ENCODE peak calls at places on chromosomes 7 and 10, in seven cellular contexts. N, L, T, F, D, B and H are unnamed samples.

GRCh38 chr10:89159761-89160160 is 47.4 kb downstream of the CH25H start:
- DNase-seq in L (peak; percentile 22), B (no peak), T (no peak), N (no peak), D (no peak), F (no peak), H (no peak)

GRCh38 chr7:157309990-157310668 is 26.7 kb upstream of the DNAJB6 start:
- DNase-seq in L (peak; percentile 98), N (peak; percentile 96), F (peak; percentile 61), D (peak; percentile 95), T (no peak), B (no peak), H (peak; percentile 94)

GRCh38 chr10:124044143-124044862 is 49.1 kb downstream of the CHST15 start:
- DNase-seq in F (no peak), D (no peak), B (no peak), L (no peak), N (no peak), T (no peak), H (no peak)

GRCh38 chr7:79046061-79046460 is 407.4 kb downstream of the MAGI2 start:
- DNase-seq in B (no peak), L (no peak), D (no peak), N (no peak), T (no peak), F (no peak), H (no peak)

GRCh38 chr7:5701085-5701914 is 80.2 kb downstream of the RNF216 start:
- DNase-seq in B (no peak), N (peak; percentile 66), D (no peak), F (no peak), T (no peak), L (peak; percentile 46), H (peak; percentile 51)

GRCh38 chr7:45086348-45087065 is 2.3 kb downstream of the NACAD start:
- DNase-seq in B (no peak), T (no peak), D (no peak), F (no peak), N (no peak), L (no peak), H (no peak)

GRCh38 chr10:116742367-116743265 is at the start of gene HSPA12A:
- DNase-seq in N (peak; percentile 89), D (peak; percentile 69), L (peak; percentile 89), B (peak; percentile 90), F (no peak), T (peak; percentile 86), H (peak; percentile 88)

GRCh38 chr7:17139081-17139480 is 159.4 kb upstream of the AHR start:
- DNase-seq in B (no peak), L (no peak), F (no peak), D (no peak), N (no peak), T (no peak), H (no peak)

GRCh38 chr7:139870406-139870805 is 41.3 kb downstream of the TBXAS1 start:
- DNase-seq in F (no peak), L (peak; percentile 50), N (no peak), B (no peak), D (no peak), T (no peak), H (no peak)

GRCh38 chr7:157772486-157773130 is 435.8 kb downstream of the DNAJB6 start:
- DNase-seq in B (no peak), F (no peak), L (no peak), T (no peak), N (no peak), D (no peak), H (no peak)

GRCh38 chr7:92988051-92988450 is 129.7 kb downstream of the SAMD9 start:
- DNase-seq in L (peak; percentile 64), D (peak; percentile 64), B (no peak), F (no peak), N (peak; percentile 78), T (no peak), H (peak; percentile 83)

GRCh38 chr10:110525349-110526260 is 27.9 kb downstream of the DUSP5 start:
- DNase-seq in D (no peak), T (no peak), B (no peak), F (no peak), L (peak; percentile 65), N (peak; percentile 80), H (peak; percentile 44)

GRCh38 chr7:104231054-104232046 is 23.5 kb upstream of the ORC5 start:
- DNase-seq in T (peak; percentile 48), N (peak; percentile 58), F (peak; percentile 12), B (peak; percentile 57), L (peak; percentile 39), D (peak; percentile 56), H (peak; percentile 76)

GRCh38 chr7:151016942-151017341 is 7.4 kb downstream of the ATG9B start:
- DNase-seq in F (no peak), N (no peak), D (no peak), L (no peak), B (no peak), T (no peak), H (no peak)

GRCh38 chr7:151018421-151019129 is 5.7 kb downstream of the ATG9B start:
- DNase-seq in B (no peak), D (peak; percentile 22), N (no peak), L (peak; percentile 38), F (no peak), T (no peak), H (peak; percentile 44)

GRCh38 chr7:151017953-151018420 is 6.3 kb downstream of the ATG9B start:
- DNase-seq in L (peak; percentile 32), D (peak; percentile 30), F (no peak), B (peak; percentile 59), T (peak; percentile 88), N (peak; percentile 25), H (peak; percentile 57)

GRCh38 chr7:151016505-151016904 is 7.8 kb downstream of the ATG9B start:
- DNase-seq in F (no peak), B (no peak), N (no peak), D (no peak), L (no peak), T (no peak), H (no peak)

DNA sequence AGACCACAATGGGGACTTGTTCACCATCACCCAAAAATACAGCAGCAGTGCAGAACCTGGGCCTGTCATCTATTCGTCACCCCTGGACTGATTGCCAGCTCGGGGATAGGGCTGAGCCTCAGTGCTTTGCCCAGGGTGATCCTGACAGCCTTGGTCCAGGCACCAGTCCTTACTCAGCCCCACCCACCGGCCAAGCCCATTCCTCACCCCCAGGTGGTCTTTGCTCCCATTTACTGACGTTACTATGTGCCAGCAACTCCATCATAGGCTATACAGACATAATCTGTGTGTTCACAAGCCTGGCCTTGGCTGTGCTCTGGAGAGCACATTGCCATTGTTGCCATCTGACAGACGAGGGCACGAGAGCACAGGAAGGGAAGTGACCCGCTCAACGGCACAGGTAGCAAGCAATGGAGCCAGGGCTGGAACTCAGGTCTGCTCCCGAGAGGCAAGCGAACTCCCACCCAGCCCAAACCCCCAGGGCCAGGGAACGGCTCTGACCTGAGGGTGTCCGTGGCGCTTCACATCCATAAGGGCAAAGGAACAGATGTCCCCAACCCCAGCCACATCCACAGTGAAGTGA is 6.8 kb downstream of the ATG9B start:
- DNase-seq in F (no peak), D (no peak), T (no peak), L (no peak), B (no peak), N (no peak), H (no peak)
- H3K4me3 ChIP-seq in F (no peak overlapping the region), D (no peak overlapping the region), T (no peak overlapping the region), L (no peak overlapping the region), B (no peak overlapping the region), N (no peak overlapping the region), H (no peak overlapping the region)

GRCh38 chr7:116463956-116464355 is 35.6 kb upstream of the CAV2 start:
- DNase-seq in B (no peak), N (no peak), L (no peak), D (no peak), F (no peak), T (no peak), H (no peak)

GRCh38 chr7:116465125-116465524 is 34.4 kb upstream of the CAV2 start:
- DNase-seq in D (no peak), F (no peak), B (no peak), N (no peak), T (no peak), L (no peak), H (no peak)

GRCh38 chr7:116464375-116464774 is 35.2 kb upstream of the CAV2 start:
- DNase-seq in B (no peak), L (no peak), N (peak; percentile 80), F (no peak), T (no peak), D (no peak), H (no peak)

DNA sequence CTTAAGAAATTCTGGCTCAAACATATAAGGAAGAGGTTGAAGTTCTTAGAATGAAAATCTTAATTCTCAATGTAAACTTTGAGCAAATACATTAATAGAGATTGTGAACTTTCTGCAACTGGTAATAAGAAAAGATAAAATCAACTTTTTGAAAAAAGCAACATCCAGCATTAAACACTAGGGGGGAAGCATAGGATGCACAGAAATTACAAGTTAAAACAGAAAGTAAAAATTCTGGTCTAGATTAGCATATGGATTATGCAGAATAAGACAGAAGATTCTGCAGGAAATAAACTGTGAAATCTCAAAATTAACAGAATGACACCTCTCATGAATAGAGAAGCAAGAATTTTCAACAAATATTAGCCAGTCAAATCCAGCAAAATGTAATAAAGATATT is 38.0 kb upstream of the CAV2 start:
- DNase-seq in L (no peak), F (no peak), T (no peak), N (no peak), D (no peak), B (no peak), H (no peak)
- TF ChIP-seq CTCF in L (no peak), F (no peak), T (no peak), N (peak; percentile 23), D (no peak), B (no peak), H (peak; percentile 50)

DNA sequence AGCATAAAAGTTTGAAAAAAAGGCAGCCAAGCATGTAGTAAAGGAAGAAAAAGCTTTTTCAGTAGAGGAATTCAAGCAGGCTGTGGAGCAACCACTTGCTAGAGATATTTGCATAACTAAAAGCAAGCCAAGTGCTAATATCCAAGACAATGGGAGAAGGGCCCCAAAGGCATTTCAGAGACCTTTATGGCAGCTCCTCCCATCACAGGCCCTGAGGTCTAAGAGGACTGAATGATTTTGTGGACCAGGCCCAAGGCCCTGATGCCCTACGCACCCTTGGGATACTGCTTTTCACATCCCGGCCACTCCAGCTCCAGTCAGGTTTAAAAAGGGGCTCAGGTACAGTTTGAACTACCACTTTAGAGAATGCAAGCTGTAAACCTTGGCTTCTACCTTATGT is 261.7 kb upstream of the SEMA3C start:
- DNase-seq in L (no peak), B (no peak), N (no peak), T (no peak), F (no peak), D (no peak), H (no peak)
- H3K4me3 ChIP-seq in L (no peak overlapping the region), B (no peak overlapping the region), N (no peak overlapping the region), T (no peak overlapping the region), F (no peak overlapping the region), D (no peak overlapping the region), H (no peak overlapping the region)

DNA sequence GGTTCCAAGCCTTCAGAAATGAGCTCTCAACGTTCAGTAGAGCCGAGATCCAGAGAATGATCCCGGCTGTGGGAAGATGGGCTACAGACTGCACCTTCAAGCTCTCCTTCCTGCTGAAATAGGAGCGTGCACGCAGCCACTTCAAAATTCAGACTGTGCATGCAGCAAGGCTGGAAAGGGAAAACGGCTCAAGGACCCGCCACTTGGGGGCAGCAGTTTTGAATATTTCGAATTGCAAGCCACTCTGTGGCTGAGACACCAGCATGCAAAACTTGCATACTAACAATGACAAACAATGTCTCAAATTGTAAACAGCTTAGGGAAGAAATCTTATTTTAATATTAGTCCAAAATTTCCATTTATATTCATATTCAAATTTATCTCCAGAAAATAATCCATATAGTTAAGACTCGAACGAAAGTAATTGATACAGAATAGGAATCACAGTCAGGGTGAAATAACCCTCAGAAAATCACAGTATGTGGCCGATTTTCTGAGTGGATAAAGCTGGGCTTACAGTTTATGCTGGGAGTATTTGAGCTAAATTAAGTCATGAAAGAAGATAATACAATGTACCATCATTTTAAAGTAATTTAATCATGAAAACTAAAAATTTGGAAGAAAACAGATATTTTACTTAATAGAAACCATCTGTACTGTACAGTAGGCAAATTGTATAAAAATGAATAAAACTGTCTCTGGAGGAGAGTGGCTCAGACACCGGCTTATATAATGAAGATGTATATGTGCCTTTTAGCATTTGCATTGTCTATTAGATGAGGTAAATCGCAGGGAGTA is 137.9 kb upstream of the MKI67 start:
- DNase-seq in B (peak; percentile 67), N (peak; percentile 25), T (peak; percentile 79), F (no peak), D (peak; percentile 20), L (peak; percentile 16), H (peak; percentile 78)
- TF ChIP-seq CTCF in B (peak; percentile 16), N (peak; percentile 45), T (peak; percentile 67), F (peak; percentile 68), D (peak; percentile 49), L (peak; percentile 35), H (peak; percentile 84)